ENCODE peak calls at places on chromosomes 11 and 22, in nine cellular contexts. L is stomach, H is A549, Y is body of pancreas, I is prostate gland, M is uterus, C is upper lobe of left lung, T is testis, X is vagina. N is an unnamed sample. For H3K4me1, the result is how much of the 10 kb centered on the place peaks cover.

GRCh38 chr11:81772161-81772560 is 961.5 kb downstream of the FAM181B start:
- DNase-seq in L (no peak), H (no peak), Y (no peak), I (no peak), M (peak), C (no peak), T (no peak), X (no peak), N (no peak)

GRCh38 chr11:112511906-112512305 is 251.2 kb upstream of the PLET1 start:
- DNase-seq in L (no peak), H (no peak), Y (no peak), I (no peak), M (no peak), C (no peak), T (no peak), X (no peak), N (no peak)

GRCh38 chr11:35814720-35815305 is 129.0 kb upstream of the LDLRAD3 start:
- DNase-seq in L (no peak), H (no peak), Y (no peak), I (no peak), M (no peak), C (no peak), T (no peak), X (no peak), N (no peak)

GRCh38 chr11:122189259-122189658 is 73.2 kb upstream of the BLID start:
- DNase-seq in L (no peak), H (peak), Y (no peak), I (no peak), M (no peak), C (no peak), T (no peak), X (no peak), N (peak)

GRCh38 chr22:20549232-20549841 is 41.9 kb downstream of the MED15 start:
- DNase-seq in L (no peak), H (no peak), Y (no peak), I (no peak), M (peak), C (no peak), T (no peak), X (no peak), N (peak)

GRCh38 chr22:27267145-27267544 is 534.4 kb downstream of the MN1 start:
- DNase-seq in L (no peak), H (no peak), Y (no peak), I (no peak), M (no peak), C (no peak), T (no peak), X (no peak), N (no peak)

GRCh38 chr11:20355221-20356219 is 8.0 kb upstream of the HTATIP2 start:
- DNase-seq in L (peak), H (peak), Y (peak), I (no peak), M (no peak), C (no peak), T (peak), X (no peak), N (no peak)

GRCh38 chr11:126225266-126225665 is 13.7 kb downstream of the FAM118B start:
- DNase-seq in L (no peak), H (no peak), Y (no peak), I (no peak), M (no peak), C (no peak), T (no peak), X (no peak), N (no peak)

GRCh38 chr11:114344494-114344893 is 48.3 kb downstream of the NNMT start:
- DNase-seq in L (no peak), H (no peak), Y (no peak), I (no peak), M (no peak), C (no peak), T (no peak), X (no peak), N (no peak)

GRCh38 chr11:22577854-22578253 is 47.8 kb downstream of the FANCF start:
- DNase-seq in L (no peak), H (no peak), Y (no peak), I (no peak), M (no peak), C (no peak), T (no peak), X (no peak), N (no peak)

GRCh38 chr11:119594639-119595249 is 134.3 kb downstream of the NECTIN1 start:
- DNase-seq in L (no peak), H (no peak), Y (no peak), I (no peak), M (peak), C (no peak), T (no peak), X (no peak), N (peak)

GRCh38 chr11:72739240-72740059 is 12.8 kb downstream of the ARAP1 start:
- DNase-seq in L (no peak), H (no peak), Y (no peak), I (no peak), M (no peak), C (no peak), T (no peak), X (no peak), N (no peak)

GRCh38 chr11:1877211-1878133 is 14.2 kb downstream of the PRR33 start:
- DNase-seq in L (peak), H (no peak), Y (peak), I (peak), M (peak), C (peak), T (no peak), X (no peak), N (peak)

GRCh38 chr11:122717264-122717867 is 61.8 kb downstream of the UBASH3B start:
- DNase-seq in L (peak), H (no peak), Y (no peak), I (no peak), M (no peak), C (no peak), T (no peak), X (no peak), N (peak)

GRCh38 chr11:95289378-95289777 is 58.4 kb upstream of the SESN3 start:
- DNase-seq in L (no peak), H (no peak), Y (no peak), I (no peak), M (no peak), C (no peak), T (no peak), X (no peak), N (no peak)

GRCh38 chr11:13210424-13210823 is 67.2 kb upstream of the BMAL1 start:
- DNase-seq in L (peak), H (peak), Y (peak), I (peak), M (peak), C (no peak), T (peak), X (no peak), N (peak)

GRCh38 chr11:22832315-22833041 is 2.9 kb upstream of the SVIP start:
- DNase-seq in L (no peak), H (peak), Y (no peak), I (no peak), M (no peak), C (no peak), T (no peak), X (no peak), N (no peak)

GRCh38 chr22:42343551-42344081 is 73.2 kb upstream of the TCF20 start:
- DNase-seq in L (no peak), H (no peak), Y (no peak), I (no peak), M (no peak), C (no peak), T (no peak), X (no peak), N (no peak)

GRCh38 chr11:24356501-24356900 is 140.4 kb upstream of the LUZP2 start:
- DNase-seq in L (no peak), H (no peak), Y (no peak), I (no peak), M (no peak), C (no peak), T (no peak), X (no peak), N (no peak)

GRCh38 chr11:119223856-119224255 is 17.7 kb downstream of the CBL start:
- DNase-seq in L (no peak), H (no peak), Y (no peak), I (no peak), M (no peak), C (no peak), T (no peak), X (no peak), N (no peak)

GRCh38 chr11:130513132-130513531 is 64.7 kb downstream of the ADAMTS15 start:
- DNase-seq in L (peak), H (no peak), Y (no peak), I (peak), M (no peak), C (no peak), T (no peak), X (no peak), N (no peak)

GRCh38 chr11:76083563-76084451 is 122.5 kb downstream of the WNT11 start:
- DNase-seq in L (no peak), H (no peak), Y (no peak), I (no peak), M (no peak), C (no peak), T (no peak), X (no peak), N (no peak)

GRCh38 chr11:69452589-69452988 is 28.9 kb upstream of the LINC01488 start:
- DNase-seq in L (no peak), H (no peak), Y (no peak), I (no peak), M (no peak), C (no peak), T (no peak), X (no peak), N (no peak)

GRCh38 chr11:102314784-102315183 is 2.5 kb upstream of the BIRC3 start:
- DNase-seq in L (no peak), H (no peak), Y (no peak), I (no peak), M (no peak), C (no peak), T (no peak), X (no peak), N (no peak)

GRCh38 chr22:33958741-33959140 is 38.5 kb upstream of the LARGE1 start:
- DNase-seq in L (no peak), H (no peak), Y (no peak), I (no peak), M (no peak), C (no peak), T (no peak), X (no peak), N (no peak)

GRCh38 chr11:2304156-2305139 is 2.6 kb downstream of the TSPAN32 start:
- DNase-seq in L (peak), H (no peak), Y (no peak), I (no peak), M (no peak), C (peak), T (peak), X (peak), N (peak)

GRCh38 chr22:38203090-38203810 is 1.5 kb downstream of the MAFF start:
- DNase-seq in L (peak), H (no peak), Y (peak), I (peak), M (no peak), C (no peak), T (peak), X (no peak), N (peak)

GRCh38 chr11:118930152-118930712 is 4.5 kb upstream of the BCL9L start:
- DNase-seq in L (peak), H (no peak), Y (peak), I (peak), M (peak), C (no peak), T (peak), X (peak), N (peak)

GRCh38 chr11:108319541-108320145 is 96.8 kb downstream of the ATM start:
- DNase-seq in L (no peak), H (no peak), Y (no peak), I (no peak), M (no peak), C (no peak), T (no peak), X (no peak), N (no peak)

GRCh38 chr11:131987703-131988102 is 617.3 kb downstream of the NTM start:
- DNase-seq in L (no peak), H (no peak), Y (no peak), I (no peak), M (no peak), C (no peak), T (no peak), X (no peak), N (no peak)

GRCh38 chr11:133860151-133860550 is 14.8 kb upstream of the SPATA19 start:
- DNase-seq in L (no peak), H (no peak), Y (no peak), I (no peak), M (no peak), C (no peak), T (no peak), X (no peak), N (no peak)

GRCh38 chr11:79486239-79486984 is 45.6 kb upstream of the TENM4 start:
- DNase-seq in L (no peak), H (no peak), Y (no peak), I (no peak), M (no peak), C (no peak), T (no peak), X (no peak), N (peak)

GRCh38 chr11:17014321-17014773 is at the start of gene PLEKHA7:
- DNase-seq in L (peak), H (peak), Y (no peak), I (no peak), M (no peak), C (no peak), T (no peak), X (no peak), N (no peak)

GRCh38 chr11:36409152-36409713 is 100.8 kb downstream of the TRAF6 start:
- DNase-seq in L (no peak), H (no peak), Y (no peak), I (no peak), M (no peak), C (no peak), T (no peak), X (no peak), N (no peak)

GRCh38 chr11:117970400-117971024 is 15.7 kb upstream of the IL10RA start:
- DNase-seq in L (no peak), H (no peak), Y (no peak), I (no peak), M (no peak), C (no peak), T (no peak), X (no peak), N (no peak)

DNA sequence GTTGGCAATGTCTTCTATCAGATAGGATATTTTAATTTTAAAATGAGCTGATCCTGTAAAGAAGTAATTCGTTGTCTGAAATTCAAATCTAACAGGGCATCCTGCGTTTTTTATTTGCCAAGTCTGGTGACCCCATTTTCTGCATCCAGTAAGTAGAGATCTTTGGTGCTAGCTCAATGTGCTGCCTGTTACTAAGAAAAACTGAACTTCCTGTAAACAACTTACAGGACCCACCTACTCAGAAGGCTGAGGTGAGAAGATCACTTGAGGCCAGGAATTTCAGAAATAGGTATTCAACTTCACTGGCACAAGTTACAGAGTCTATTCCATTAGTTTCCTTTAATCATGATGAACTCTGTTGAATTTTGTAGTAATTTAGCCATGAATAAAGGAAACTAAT is 4.0 kb downstream of the ARL14EP start:
- DNase-seq in L (no peak), H (no peak), Y (no peak), I (no peak), M (no peak), C (no peak), T (no peak), X (no peak), N (no peak)
- H3K4me1 ChIP-seq in L (half or more), H (under half), Y (under half), I (under half), M (under half), C (under half), T (under half), X (under half), N (under half)

DNA sequence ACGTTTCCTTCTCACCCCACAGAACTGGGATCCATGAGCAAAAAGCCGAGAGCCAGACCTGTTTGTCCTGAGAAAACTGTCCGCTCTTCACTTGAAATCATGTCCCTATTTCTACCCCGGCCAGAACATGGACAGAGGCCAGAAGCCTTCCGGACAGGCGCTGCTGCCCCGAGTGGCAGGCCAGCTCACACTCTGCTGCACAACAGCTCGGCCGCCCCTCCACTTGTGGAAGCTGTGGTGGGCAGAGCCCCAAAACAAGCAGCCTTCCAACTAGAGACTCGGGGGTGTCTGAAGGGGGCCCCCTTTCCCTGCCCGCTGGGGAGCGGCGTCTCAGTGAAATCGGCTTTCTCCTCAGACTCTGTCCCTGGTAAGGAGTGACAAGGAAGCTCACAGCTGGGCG is 24.0 kb downstream of the CD5 start:
- DNase-seq in L (no peak), H (no peak), Y (no peak), I (no peak), M (peak), C (no peak), T (peak), X (no peak), N (no peak)
- TF ChIP-seq POLR2A in L (no peak), H (no peak), Y (no peak), I (no peak), M (no peak), C (no peak), T (no peak), X (no peak), N (no peak)

DNA sequence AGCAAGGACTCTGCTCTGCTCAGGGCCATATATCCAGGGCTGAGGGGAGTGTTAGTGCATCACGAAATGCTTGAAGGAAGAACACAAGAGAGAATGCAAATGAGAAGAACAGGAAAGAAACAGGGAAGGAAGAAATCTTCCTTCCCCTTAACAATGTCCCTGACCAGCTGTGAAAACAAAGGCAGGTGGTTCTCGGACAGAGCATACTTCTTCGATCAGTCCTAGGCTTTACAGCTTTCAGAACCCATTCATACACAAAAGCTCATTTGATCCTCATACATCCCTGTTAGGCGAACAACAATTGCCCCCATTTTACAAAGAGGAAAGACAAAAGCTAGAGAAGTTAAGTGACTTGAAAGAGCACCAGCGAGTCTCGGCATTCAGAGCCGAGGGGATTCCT is 57.3 kb upstream of the LRRC55 start:
- DNase-seq in L (no peak), H (no peak), Y (no peak), I (no peak), M (no peak), C (no peak), T (no peak), X (no peak), N (no peak)
- H3K27ac ChIP-seq in L (no peak), H (no peak), Y (no peak), I (no peak), M (no peak), C (no peak), T (no peak), X (no peak), N (no peak)

GRCh38 chr22:31637938-31638618 is 23.9 kb downstream of the PISD start:
- DNase-seq in L (no peak), H (no peak), Y (no peak), I (no peak), M (no peak), C (peak), T (no peak), X (no peak), N (peak)

GRCh38 chr22:31635638-31636306 is 26.2 kb downstream of the PISD start:
- DNase-seq in L (peak), H (no peak), Y (no peak), I (peak), M (no peak), C (no peak), T (no peak), X (no peak), N (no peak)

GRCh38 chr22:31639640-31640039 is 22.4 kb downstream of the PISD start:
- DNase-seq in L (peak), H (no peak), Y (no peak), I (no peak), M (no peak), C (no peak), T (no peak), X (no peak), N (no peak)

GRCh38 chr22:31637375-31637937 is 24.6 kb downstream of the PISD start:
- DNase-seq in L (no peak), H (no peak), Y (no peak), I (no peak), M (no peak), C (no peak), T (peak), X (no peak), N (no peak)
- H3K4me1 ChIP-seq in L (half or more), H (under half), Y (under half), I (under half), M (under half), C (half or more), T (under half), X (under half), N (under half)

GRCh38 chr11:64276653-64277431 is 7.6 kb downstream of the BAD start:
- DNase-seq in L (peak), H (peak), Y (no peak), I (no peak), M (no peak), C (no peak), T (no peak), X (no peak), N (no peak)
- TF ChIP-seq POLR2A in L (no peak), H (no peak), Y (no peak), I (no peak), M (no peak), C (no peak), T (no peak), X (no peak), N (no peak)

GRCh38 chr11:128964463-128964930 is 21.8 kb upstream of the TP53AIP1 start:
- DNase-seq in L (no peak), H (no peak), Y (no peak), I (no peak), M (no peak), C (no peak), T (no peak), X (no peak), N (no peak)
- H3K27ac ChIP-seq in L (no peak), H (no peak), Y (no peak), I (no peak), M (no peak), C (no peak), T (no peak), X (no peak), N (no peak)

GRCh38 chr22:50232481-50233151 is 12.2 kb downstream of the TUBGCP6 start:
- DNase-seq in L (no peak), H (no peak), Y (no peak), I (no peak), M (no peak), C (peak), T (no peak), X (no peak), N (no peak)

GRCh38 chr22:50233223-50233622 is 11.6 kb downstream of the TUBGCP6 start:
- DNase-seq in L (no peak), H (no peak), Y (no peak), I (no peak), M (no peak), C (peak), T (no peak), X (no peak), N (no peak)

GRCh38 chr22:50242406-50242949 is 2.3 kb downstream of the TUBGCP6 start:
- DNase-seq in L (no peak), H (no peak), Y (no peak), I (no peak), M (no peak), C (no peak), T (no peak), X (no peak), N (no peak)

GRCh38 chr22:50238755-50239154 is 6.1 kb downstream of the TUBGCP6 start:
- DNase-seq in L (no peak), H (no peak), Y (no peak), I (no peak), M (no peak), C (peak), T (no peak), X (no peak), N (no peak)

DNA sequence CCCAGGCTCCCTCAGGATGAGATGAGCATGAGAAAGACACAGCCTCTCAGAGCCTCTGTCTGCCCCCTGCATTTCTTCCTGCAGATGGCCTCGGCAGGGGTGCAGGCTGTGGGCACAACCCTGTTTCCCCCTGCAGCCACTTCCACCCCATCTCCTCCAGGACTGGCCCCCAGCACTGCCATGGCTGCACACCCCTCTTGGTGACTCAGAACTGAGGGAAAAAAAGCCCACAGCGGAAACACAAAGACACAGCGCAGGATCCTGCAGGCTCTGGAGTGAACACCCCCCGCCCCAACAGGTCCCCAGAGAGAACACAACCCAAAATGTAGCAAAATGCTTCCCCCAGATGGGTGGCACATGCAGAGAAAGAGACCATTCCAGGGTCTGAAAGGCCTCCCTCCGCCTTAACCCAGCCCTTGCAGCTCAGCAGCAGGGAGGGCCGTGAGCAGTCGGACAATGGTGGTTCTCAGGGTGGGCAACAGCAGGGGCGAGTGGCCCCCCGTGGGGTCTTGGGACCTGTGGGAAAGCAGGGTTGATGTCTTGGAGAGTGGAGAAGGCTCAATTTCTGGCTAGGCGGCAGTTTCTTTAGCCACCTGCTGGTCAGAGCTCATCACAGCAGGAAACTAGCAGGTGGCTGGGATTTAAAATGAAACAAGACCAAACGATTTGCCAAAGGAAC is 8.0 kb downstream of the TUBGCP6 start:
- DNase-seq in L (no peak), H (peak), Y (no peak), I (no peak), M (no peak), C (peak), T (no peak), X (no peak), N (no peak)
- H3K4me1 ChIP-seq in L (under half), H (under half), Y (under half), I (under half), M (under half), C (under half), T (under half), X (under half), N (under half)

N was measured in adrenal gland.